ENCODE peak calls at places on chromosome 2, in eight cellular contexts. T is occipital lobe, Q is neural crest cell, F is HCT116, B is ACHN, V is M059J, X is progenitor cell of endocrine pancreas, M is ascending aorta. N is an unnamed sample.

GRCh38 chr2:44244135-44244871 is 31.0 kb upstream of the SLC3A1 start:
- DNase-seq in T (peak), Q (peak), F (peak), B (peak), V (peak), X (no peak), M (no peak), N (peak)

GRCh38 chr2:190718652-190719526 is 70.0 kb downstream of the NAB1 start:
- DNase-seq in T (no peak), Q (no peak), F (peak), B (peak), V (peak), X (no peak), M (no peak), N (peak)

GRCh38 chr2:234071664-234072063 is 21.2 kb downstream of the SPP2 start:
- DNase-seq in T (no peak), Q (no peak), F (no peak), B (no peak), V (no peak), X (no peak), M (no peak), N (no peak)

GRCh38 chr2:104861295-104862060 is 7.6 kb downstream of the POU3F3 start:
- DNase-seq in T (no peak), Q (no peak), F (no peak), B (peak), V (no peak), X (no peak), M (no peak), N (no peak)

GRCh38 chr2:155308367-155309009 is 610.0 kb downstream of the KCNJ3 start:
- DNase-seq in T (no peak), Q (no peak), F (no peak), B (no peak), V (no peak), X (no peak), M (no peak), N (no peak)

GRCh38 chr2:112242384-112242783 is 12.5 kb downstream of the ZC3H8 start:
- DNase-seq in T (no peak), Q (no peak), F (no peak), B (no peak), V (no peak), X (no peak), M (no peak), N (no peak)

GRCh38 chr2:174681983-174682577 is 82.2 kb downstream of the CHRNA1 start:
- DNase-seq in T (no peak), Q (peak), F (no peak), B (peak), V (peak), X (peak), M (no peak), N (no peak)

GRCh38 chr2:120935339-120936313 is 200.0 kb downstream of the GLI2 start:
- DNase-seq in T (no peak), Q (no peak), F (no peak), B (peak), V (peak), X (peak), M (no peak), N (no peak)

GRCh38 chr2:85718006-85718391 is 23.8 kb downstream of the GNLY start:
- DNase-seq in T (no peak), Q (no peak), F (no peak), B (no peak), V (no peak), X (no peak), M (no peak), N (no peak)

GRCh38 chr2:23417310-23417709 is 32.3 kb downstream of the KLHL29 start:
- DNase-seq in T (no peak), Q (no peak), F (no peak), B (no peak), V (no peak), X (no peak), M (no peak), N (no peak)

GRCh38 chr2:172864182-172864581 is 128.5 kb downstream of the RAPGEF4 start:
- DNase-seq in T (no peak), Q (peak), F (peak), B (peak), V (peak), X (no peak), M (no peak), N (peak)

GRCh38 chr2:221075203-221075602 is 496.9 kb downstream of the EPHA4 start:
- DNase-seq in T (no peak), Q (no peak), F (no peak), B (peak), V (peak), X (no peak), M (no peak), N (no peak)

GRCh38 chr2:228444156-228444555 is 262.7 kb upstream of the SPHKAP start:
- DNase-seq in T (no peak), Q (no peak), F (no peak), B (no peak), V (no peak), X (no peak), M (no peak), N (no peak)

GRCh38 chr2:81984969-81985637 is 1680.6 kb upstream of the LRRTM1 start:
- DNase-seq in T (no peak), Q (no peak), F (no peak), B (no peak), V (no peak), X (no peak), M (no peak), N (no peak)

GRCh38 chr2:489838-490237 is 187.4 kb downstream of the TMEM18 start:
- DNase-seq in T (no peak), Q (no peak), F (no peak), B (no peak), V (no peak), X (no peak), M (no peak), N (no peak)

GRCh38 chr2:3169106-3169870 is 208.3 kb downstream of the EIPR1 start:
- DNase-seq in T (no peak), Q (no peak), F (no peak), B (no peak), V (peak), X (no peak), M (no peak), N (no peak)

GRCh38 chr2:215476424-215476823 is 40.6 kb upstream of the FN1 start:
- DNase-seq in T (no peak), Q (no peak), F (no peak), B (no peak), V (no peak), X (no peak), M (no peak), N (no peak)

GRCh38 chr2:14235667-14236066 is 396.9 kb upstream of the LRATD1 start:
- DNase-seq in T (no peak), Q (no peak), F (no peak), B (no peak), V (no peak), X (no peak), M (no peak), N (no peak)

GRCh38 chr2:215883799-215884198 is 129.6 kb downstream of the MREG start:
- DNase-seq in T (no peak), Q (no peak), F (no peak), B (no peak), V (no peak), X (no peak), M (no peak), N (no peak)

GRCh38 chr2:105398522-105399206 is at the start of gene FHL2:
- DNase-seq in T (peak), Q (peak), F (peak), B (peak), V (peak), X (peak), M (no peak), N (peak)

GRCh38 chr2:224927671-224928173 is 114.5 kb downstream of the DOCK10 start:
- DNase-seq in T (no peak), Q (no peak), F (no peak), B (no peak), V (no peak), X (no peak), M (peak), N (no peak)

GRCh38 chr2:226916662-226917061 is 80.8 kb downstream of the RHBDD1 start:
- DNase-seq in T (no peak), Q (no peak), F (no peak), B (no peak), V (no peak), X (no peak), M (no peak), N (no peak)

GRCh38 chr2:174166261-174166660 is 82.1 kb downstream of the OLA1 start:
- DNase-seq in T (no peak), Q (no peak), F (no peak), B (no peak), V (no peak), X (no peak), M (no peak), N (no peak)

GRCh38 chr2:96131152-96131817 is 7.0 kb downstream of the ASTL start:
- DNase-seq in T (no peak), Q (no peak), F (no peak), B (no peak), V (no peak), X (no peak), M (no peak), N (no peak)

GRCh38 chr2:105768176-105768575 is 23.5 kb downstream of the NCK2 start:
- DNase-seq in T (no peak), Q (no peak), F (no peak), B (no peak), V (no peak), X (no peak), M (no peak), N (no peak)

GRCh38 chr2:230774348-230774951 is 61.8 kb downstream of the CAB39 start:
- DNase-seq in T (no peak), Q (no peak), F (no peak), B (no peak), V (peak), X (no peak), M (no peak), N (peak)

GRCh38 chr2:102975996-102976636 is 214.3 kb downstream of the TMEM182 start:
- DNase-seq in T (peak), Q (peak), F (peak), B (peak), V (peak), X (peak), M (no peak), N (peak)

GRCh38 chr2:211085056-211085680 is 528.8 kb downstream of the CPS1 start:
- DNase-seq in T (no peak), Q (no peak), F (peak), B (peak), V (peak), X (no peak), M (no peak), N (peak)

GRCh38 chr2:194896871-194897270 is 760.2 kb upstream of the SLC39A10 start:
- DNase-seq in T (no peak), Q (no peak), F (no peak), B (no peak), V (no peak), X (no peak), M (no peak), N (no peak)

GRCh38 chr2:225865468-225865867 is 466.0 kb downstream of the NYAP2 start:
- DNase-seq in T (no peak), Q (no peak), F (no peak), B (no peak), V (peak), X (no peak), M (no peak), N (no peak)

GRCh38 chr2:222272446-222273035 is 26.3 kb downstream of the PAX3 start:
- DNase-seq in T (no peak), Q (no peak), F (no peak), B (no peak), V (peak), X (no peak), M (no peak), N (no peak)

GRCh38 chr2:138275292-138275690 is 226.3 kb upstream of the SPOPL start:
- DNase-seq in T (no peak), Q (no peak), F (no peak), B (no peak), V (peak), X (no peak), M (no peak), N (no peak)

GRCh38 chr2:95297088-95297487 is at the start of gene KCNIP3:
- DNase-seq in T (peak), Q (no peak), F (no peak), B (no peak), V (no peak), X (no peak), M (no peak), N (no peak)

GRCh38 chr2:230795856-230796255 is 68.9 kb upstream of the ITM2C start:
- DNase-seq in T (no peak), Q (no peak), F (no peak), B (no peak), V (no peak), X (no peak), M (no peak), N (no peak)